ENCODE peak calls at places on chromosomes 12 and 14, in seven cellular contexts. Q is GM19239, F is left ventricle myocardium inferior, C is EL, S is IMR-90, B is NB4, T is heart right ventricle. L is an unnamed sample.

GRCh38 chr12:13982010-13982409 is 608 bp upstream of the GRIN2B start:
- DNase-seq in B (no peak), Q (no peak), S (no peak), T (no peak), C (no peak), F (no peak), L (no peak)

GRCh38 chr14:104138098-104138890 is at the start of gene KIF26A:
- DNase-seq in T (peak; percentile 69), C (no peak), B (no peak), S (no peak), Q (no peak), F (peak; percentile 60), L (no peak)

GRCh38 chr12:28938056-28938455 is 211.0 kb upstream of the FAR2 start:
- DNase-seq in C (no peak), F (no peak), B (no peak), Q (no peak), S (no peak), T (no peak), L (no peak)

GRCh38 chr12:1914116-1914911 is 4.1 kb downstream of the CACNA2D4 start:
- DNase-seq in T (no peak), F (no peak), Q (no peak), B (peak; percentile 1), S (no peak), C (no peak), L (no peak)

GRCh38 chr14:66507181-66507721 is 696 bp upstream of the GPHN start:
- DNase-seq in C (no peak), B (no peak), Q (no peak), F (no peak), S (no peak), T (no peak), L (peak; percentile 85)

GRCh38 chr12:76946451-76946850 is 67.6 kb upstream of the CSRP2 start:
- DNase-seq in F (no peak), C (peak; percentile 21), B (no peak), T (no peak), S (no peak), Q (no peak), L (no peak)

GRCh38 chr12:49126852-49127763 is 4.1 kb downstream of the TUBA1B start:
- DNase-seq in Q (no peak), C (peak; percentile 38), S (no peak), B (peak; percentile 61), F (no peak), T (no peak), L (no peak)

GRCh38 chr12:128727461-128727860 is 96.3 kb downstream of the SLC15A4 start:
- DNase-seq in T (no peak), F (no peak), C (no peak), S (no peak), Q (no peak), B (no peak), L (no peak)

GRCh38 chr14:99317231-99318090 is 45.5 kb upstream of the BCL11B start:
- DNase-seq in Q (no peak), F (no peak), C (no peak), T (no peak), S (no peak), B (no peak), L (no peak)

GRCh38 chr12:14884458-14884878 is 1.2 kb downstream of the MGP start:
- DNase-seq in S (peak; percentile 72), C (peak; percentile 57), T (peak; percentile 73), F (peak; percentile 83), B (peak; percentile 63), Q (peak; percentile 7), L (peak; percentile 42)